ENCODE peak calls at places on chromosome 12, in four cellular contexts. U is IMR-90, G is PC-3, R is dorsolateral prefrontal cortex. L is an unnamed sample.

GRCh38 chr12:107066686-107067085 is 26.7 kb downstream of the CRY1 start:
- DNase-seq in G (no peak), U (no peak), R (no peak), L (no peak)

GRCh38 chr12:65306603-65307501 is 28.4 kb downstream of the MSRB3 start:
- DNase-seq in U (peak), G (peak), R (peak), L (no peak)

GRCh38 chr12:66598081-66598480 is 80.8 kb downstream of the GRIP1 start:
- DNase-seq in G (no peak), U (no peak), R (no peak), L (no peak)

GRCh38 chr12:31736472-31736871 is 7.7 kb upstream of the AMN1 start:
- DNase-seq in G (peak), U (peak), R (no peak), L (no peak)

GRCh38 chr12:45583011-45583657 is 146.4 kb upstream of the ARID2 start:
- DNase-seq in G (no peak), R (no peak), U (peak), L (no peak)

GRCh38 chr12:76820888-76821482 is 57.1 kb downstream of the ZDHHC17 start:
- DNase-seq in R (no peak), U (peak), G (peak), L (no peak)

GRCh38 chr12:119412811-119413794 is 78.6 kb downstream of the CCDC60 start:
- DNase-seq in R (peak), G (peak), U (peak), L (no peak)

GRCh38 chr12:111664961-111665865 is 20.5 kb downstream of the BRAP start:
- DNase-seq in R (no peak), G (no peak), U (no peak), L (no peak)

GRCh38 chr12:18849080-18849479 is 111.2 kb downstream of the CAPZA3 start:
- DNase-seq in R (no peak), G (peak), U (peak), L (no peak)

GRCh38 chr12:591167-591570 is 72.1 kb downstream of the NINJ2 start:
- DNase-seq in U (no peak), R (no peak), G (no peak), L (peak)
- TF ChIP-seq CTCF in U (no peak), R (no peak), G (no peak), L (no peak)

GRCh38 chr12:59194794-59195193 is 274.5 kb upstream of the LRIG3 start:
- DNase-seq in G (no peak), R (no peak), U (no peak), L (no peak)
- TF ChIP-seq CTCF in G (no peak), R (no peak), U (no peak), L (no peak)

DNA sequence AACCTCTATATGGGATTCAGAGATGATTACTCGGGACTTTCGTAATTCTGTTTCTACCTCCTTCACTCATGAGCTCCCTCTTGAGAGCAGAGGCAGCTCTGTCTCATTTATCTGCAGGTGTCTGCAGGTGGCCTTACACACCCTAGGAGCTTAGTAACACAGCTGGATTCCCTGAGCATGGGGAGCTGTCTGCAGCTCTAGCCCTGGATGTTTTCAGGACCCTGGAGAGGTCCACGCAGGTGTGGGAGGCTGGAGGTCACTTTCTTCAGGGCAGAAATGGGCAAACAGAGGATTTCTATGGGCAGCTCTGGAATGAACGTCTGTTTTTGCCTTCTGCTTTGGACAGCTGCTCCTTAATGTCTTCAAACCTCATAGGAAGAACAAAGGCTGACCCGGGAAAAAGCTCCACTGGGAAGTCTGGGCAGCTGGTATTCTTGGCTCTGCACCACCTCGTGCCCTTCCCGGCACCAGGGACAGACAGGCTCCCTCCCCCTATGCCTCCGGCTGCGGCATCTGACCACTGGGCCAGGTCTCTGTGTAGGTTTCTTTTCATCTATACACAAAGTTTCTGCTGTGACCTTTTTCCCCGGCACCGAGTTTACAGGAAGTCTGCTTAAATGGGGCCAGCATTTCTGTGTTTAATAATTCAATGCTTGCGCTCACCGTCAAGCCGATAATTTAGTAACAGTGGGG is 320.3 kb upstream of the SFSWAP start:
- DNase-seq in G (peak), U (no peak), R (no peak), L (peak)
- TF ChIP-seq CTCF in G (no peak), U (no peak), R (no peak), L (no peak)

DNA sequence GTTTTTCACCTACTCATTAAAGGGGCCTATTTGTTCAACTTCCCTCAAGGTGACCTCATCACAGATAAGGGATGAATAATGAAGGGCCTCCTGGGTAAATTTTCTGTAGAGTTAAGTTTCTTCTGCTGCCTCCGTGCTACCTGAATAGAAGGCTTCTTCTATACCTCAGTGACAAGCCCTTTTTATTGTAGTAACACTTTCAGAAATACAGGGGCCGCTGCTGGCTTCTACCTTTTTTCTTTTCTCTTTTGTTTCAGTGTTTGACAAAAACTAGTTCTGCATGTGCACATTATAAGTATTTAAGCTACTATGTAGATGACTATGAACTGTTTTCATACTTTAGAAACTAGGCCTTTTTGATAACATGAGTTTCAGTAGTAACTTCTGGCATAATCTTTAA is 207.0 kb downstream of the NAV3 start:
- DNase-seq in R (no peak), G (no peak), U (no peak), L (no peak)
- TF ChIP-seq CTCF in R (no peak), G (peak), U (no peak), L (no peak)

GRCh38 chr12:122730215-122731014 is at the start of gene HCAR1:
- DNase-seq in R (no peak), U (no peak), G (peak), L (no peak)
- TF ChIP-seq CTCF in R (no peak), U (no peak), G (no peak), L (peak)

GRCh38 chr12:113867258-113867657 is 98.9 kb downstream of the RBM19 start:
- DNase-seq in R (no peak), U (peak), G (peak), L (no peak)
- TF ChIP-seq CTCF in R (no peak), U (peak), G (peak), L (peak)

DNA sequence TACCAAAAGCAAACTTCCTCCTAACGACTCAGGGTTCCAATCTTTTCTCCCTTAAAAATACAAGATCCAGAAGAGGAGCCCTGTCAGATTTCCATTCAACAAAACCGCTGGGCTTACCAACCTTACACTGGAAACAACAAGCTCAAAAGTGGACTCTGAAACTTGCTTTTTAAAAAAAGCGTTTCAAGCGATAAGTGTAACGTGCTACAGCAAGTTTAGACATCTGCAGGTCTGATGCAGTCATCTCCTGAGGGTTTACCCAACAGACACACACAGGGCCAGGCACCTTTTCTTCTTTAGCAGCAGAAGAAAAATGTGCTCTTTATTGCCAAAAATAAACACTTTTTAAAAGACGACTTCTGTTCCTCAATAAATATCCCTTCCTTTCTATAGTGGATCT is 6.9 kb upstream of the CREBL2 start:
- DNase-seq in G (no peak), R (no peak), U (no peak), L (no peak)
- TF ChIP-seq CTCF in G (no peak), R (no peak), U (no peak), L (no peak)

GRCh38 chr12:13027032-13027431 is 17.1 kb upstream of the FAM234B start:
- DNase-seq in R (no peak), U (no peak), G (no peak), L (no peak)

GRCh38 chr12:13022737-13023370 is 21.3 kb upstream of the FAM234B start:
- DNase-seq in G (no peak), R (no peak), U (peak), L (no peak)

GRCh38 chr12:13024151-13024946 is 19.8 kb upstream of the FAM234B start:
- DNase-seq in U (peak), G (no peak), R (no peak), L (no peak)

GRCh38 chr12:13028825-13029570 is 15.2 kb upstream of the FAM234B start:
- DNase-seq in G (no peak), R (no peak), U (no peak), L (no peak)

DNA sequence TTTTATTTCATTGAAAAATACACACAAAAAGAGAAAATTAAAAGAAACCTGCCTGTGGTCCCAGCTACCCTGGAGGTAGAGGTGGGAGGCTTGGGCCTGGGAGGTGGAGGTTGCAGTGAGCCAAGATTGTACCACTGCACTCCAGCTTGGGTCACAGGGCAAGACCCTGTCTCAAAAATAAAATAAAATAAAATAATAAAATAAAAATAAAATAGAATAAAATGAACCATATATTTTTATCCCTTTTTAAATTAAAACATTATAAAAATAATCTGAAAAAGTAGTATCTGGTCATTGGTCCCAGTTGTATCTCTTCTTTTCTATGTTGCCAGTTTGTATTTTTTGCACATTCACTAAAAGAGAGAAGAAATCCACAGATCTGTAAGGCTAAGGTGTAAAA is 16.7 kb upstream of the FAM234B start:
- DNase-seq in U (no peak), G (no peak), R (no peak), L (no peak)
- TF ChIP-seq CTCF in U (no peak), G (no peak), R (no peak), L (no peak)

DNA sequence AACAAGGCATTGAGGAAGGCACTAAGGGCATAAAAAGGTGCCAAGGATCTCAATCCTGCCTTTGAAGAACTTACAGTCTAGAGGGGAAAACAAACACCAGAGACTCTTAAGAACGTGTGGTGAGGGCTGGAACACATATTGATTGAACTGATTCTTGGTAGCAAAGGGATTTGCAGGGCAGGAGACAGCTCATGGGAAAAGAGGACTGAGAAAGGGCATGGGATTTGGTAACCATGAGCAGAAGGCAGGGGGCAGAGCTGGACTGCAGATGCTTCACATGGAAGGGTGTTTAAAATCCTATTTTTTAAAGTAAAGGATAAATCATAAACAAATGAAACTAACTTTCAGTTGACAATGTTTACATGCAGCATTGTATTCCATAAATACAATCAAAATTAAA is 203.1 kb downstream of the ITPR2 start:
- DNase-seq in G (peak), U (peak), R (no peak), L (no peak)
- TF ChIP-seq CTCF in G (peak), U (peak), R (peak), L (peak)

GRCh38 chr12:27637524-27637923 is 58.7 kb upstream of the REP15 start:
- DNase-seq in R (no peak), U (no peak), G (no peak), L (no peak)

GRCh38 chr12:27631813-27632491 is 64.3 kb upstream of the REP15 start:
- DNase-seq in U (no peak), G (no peak), R (no peak), L (no peak)

GRCh38 chr12:27639265-27639664 is 57.0 kb upstream of the REP15 start:
- DNase-seq in G (no peak), R (no peak), U (no peak), L (no peak)

GRCh38 chr12:27631365-27631764 is 64.9 kb upstream of the REP15 start:
- DNase-seq in G (no peak), R (no peak), U (no peak), L (no peak)

GRCh38 chr12:27635349-27635972 is 60.8 kb upstream of the REP15 start:
- DNase-seq in R (no peak), U (peak), G (peak), L (no peak)
- TF ChIP-seq CTCF in R (peak), U (peak), G (peak), L (peak)

L was measured in chondrocyte.